ENCODE peak calls at places on chromosomes 4 and X, in five cellular contexts. One of them, this sample, is unnamed.

GRCh38 chr4:151150821-151151580 is 51.6 kb downstream of the RPS3A start:
- DNase-seq in GM12878: no peak
- DNase-seq in K562: no peak
- DNase-seq in SK-N-SH: no peak
- DNase-seq in HepG2: no peak
- DNase-seq in this sample: no peak

GRCh38 chrX:68823413-68824151 is 5.2 kb upstream of the EFNB1 start:
- DNase-seq in GM12878: no peak
- DNase-seq in K562: no peak
- DNase-seq in HepG2: no peak
- DNase-seq in SK-N-SH: no peak
- DNase-seq in this sample: no peak

GRCh38 chrX:93932471-93933220 is 258.6 kb downstream of the FAM133A start:
- DNase-seq in HepG2: no peak
- DNase-seq in K562: no peak
- DNase-seq in SK-N-SH: no peak
- DNase-seq in GM12878: no peak
- DNase-seq in this sample: no peak

GRCh38 chr4:180650273-180650672 is 1592.9 kb upstream of the TENM3 start:
- DNase-seq in SK-N-SH: no peak
- DNase-seq in HepG2: no peak
- DNase-seq in GM12878: no peak
- DNase-seq in K562: no peak
- DNase-seq in this sample: no peak

GRCh38 chrX:66110112-66110511 is 53.9 kb upstream of the HEPH start:
- DNase-seq in HepG2: no peak
- DNase-seq in GM12878: no peak
- DNase-seq in SK-N-SH: peak
- DNase-seq in K562: peak
- DNase-seq in this sample: peak

GRCh38 chrX:149759824-149760223 is 14.0 kb upstream of the HSFX1 start:
- DNase-seq in SK-N-SH: no peak
- DNase-seq in HepG2: no peak
- DNase-seq in GM12878: no peak
- DNase-seq in K562: no peak
- DNase-seq in this sample: no peak

GRCh38 chrX:139156356-139156755 is 374.2 kb upstream of the F9 start:
- DNase-seq in HepG2: no peak
- DNase-seq in GM12878: no peak
- DNase-seq in K562: no peak
- DNase-seq in SK-N-SH: no peak
- DNase-seq in this sample: no peak

GRCh38 chr4:170323623-170324022 is 233.9 kb upstream of the AADAT start:
- DNase-seq in GM12878: no peak
- DNase-seq in SK-N-SH: no peak
- DNase-seq in HepG2: no peak
- DNase-seq in K562: no peak
- DNase-seq in this sample: no peak

GRCh38 chr4:143586080-143586479 is 72.6 kb downstream of the SMARCA5 start:
- DNase-seq in GM12878: no peak
- DNase-seq in SK-N-SH: no peak
- DNase-seq in K562: no peak
- DNase-seq in HepG2: no peak
- DNase-seq in this sample: no peak

GRCh38 chrX:14832151-14832550 is 40.7 kb downstream of the FANCB start:
- DNase-seq in K562: no peak
- DNase-seq in HepG2: no peak
- DNase-seq in SK-N-SH: no peak
- DNase-seq in GM12878: no peak
- DNase-seq in this sample: no peak

GRCh38 chr4:84583871-84584373 is 995 bp downstream of the CDS1 start:
- DNase-seq in SK-N-SH: peak
- DNase-seq in K562: peak
- DNase-seq in HepG2: no peak
- DNase-seq in GM12878: no peak
- DNase-seq in this sample: no peak

GRCh38 chr4:45621926-45622325 is 501.9 kb downstream of the GABRG1 start:
- DNase-seq in HepG2: no peak
- DNase-seq in GM12878: no peak
- DNase-seq in K562: no peak
- DNase-seq in SK-N-SH: no peak
- DNase-seq in this sample: no peak

GRCh38 chrX:109826954-109827708 is 94.1 kb upstream of the ACSL4 start:
- DNase-seq in GM12878: no peak
- DNase-seq in HepG2: peak
- DNase-seq in K562: no peak
- DNase-seq in SK-N-SH: no peak
- DNase-seq in this sample: no peak

GRCh38 chr4:151139814-151140213 is 40.4 kb downstream of the RPS3A start:
- DNase-seq in HepG2: no peak
- DNase-seq in K562: no peak
- DNase-seq in SK-N-SH: no peak
- DNase-seq in GM12878: no peak
- DNase-seq in this sample: no peak

DNA sequence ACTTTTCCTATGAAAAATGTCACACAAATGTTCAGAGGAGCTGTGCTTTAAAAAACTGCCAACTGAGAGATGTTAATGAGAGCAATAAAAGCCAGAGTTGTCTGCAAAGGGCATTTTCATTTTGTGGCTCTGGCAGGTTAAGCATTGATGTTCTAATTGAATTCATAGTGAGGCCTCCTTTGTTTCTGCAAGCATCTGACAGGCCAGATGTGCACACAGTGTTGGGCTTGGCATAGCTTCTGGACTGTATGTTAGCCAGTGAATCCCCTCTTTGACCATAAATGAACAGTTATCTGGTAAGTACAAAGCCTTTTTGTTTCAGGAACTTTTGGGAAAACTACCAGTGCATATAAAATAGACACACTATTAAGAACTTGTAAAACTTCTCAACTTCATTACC is 81.9 kb downstream of the JADE3 start:
- DNase-seq in SK-N-SH: peak
- DNase-seq in GM12878: no peak
- DNase-seq in HepG2: no peak
- DNase-seq in K562: no peak
- DNase-seq in this sample: no peak
- TF ChIP-seq ZBTB33 in SK-N-SH: no peak
- TF ChIP-seq ZBTB33 in GM12878: no peak
- TF ChIP-seq ZBTB33 in HepG2: no peak
- TF ChIP-seq ZBTB33 in K562: no peak
- TF ChIP-seq ZBTB33 in this sample: no peak

GRCh38 chrX:7515681-7516413 is 327.1 kb upstream of the VCX start:
- DNase-seq in GM12878: no peak
- DNase-seq in K562: no peak
- DNase-seq in HepG2: no peak
- DNase-seq in SK-N-SH: no peak
- DNase-seq in this sample: no peak
- TF ChIP-seq ZBTB33 in GM12878: no peak
- TF ChIP-seq ZBTB33 in K562: no peak
- TF ChIP-seq ZBTB33 in HepG2: no peak
- TF ChIP-seq ZBTB33 in SK-N-SH: no peak
- TF ChIP-seq ZBTB33 in this sample: no peak

DNA sequence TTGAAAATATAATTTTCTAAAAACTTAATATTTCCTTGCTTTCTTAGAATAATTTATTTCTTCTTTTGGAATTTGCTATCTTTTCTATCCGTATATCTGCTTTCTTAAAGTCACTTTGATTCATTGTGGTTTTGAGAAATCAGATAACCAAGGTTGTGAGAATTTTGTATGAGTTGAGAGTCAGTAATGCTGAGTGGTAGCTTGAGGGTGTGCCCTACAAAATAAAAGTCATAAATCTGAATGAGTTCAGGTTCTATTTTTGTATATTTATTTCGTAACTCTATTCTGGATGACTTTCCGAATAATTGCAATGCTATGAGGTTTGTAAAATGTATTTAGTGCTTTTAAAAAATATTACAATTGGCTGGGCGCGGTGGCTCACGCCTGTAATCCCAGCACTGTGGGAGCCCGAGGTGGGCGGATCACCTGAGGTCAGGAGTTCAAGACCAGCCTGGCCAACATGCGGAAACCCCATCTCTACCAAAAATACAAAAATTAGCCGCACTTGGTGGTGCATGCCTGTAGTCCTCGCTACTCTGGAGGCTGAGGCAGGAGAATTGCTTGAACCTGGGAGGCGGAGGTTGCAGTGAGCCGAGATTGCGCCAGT is 8.9 kb downstream of the COPS4 start:
- DNase-seq in SK-N-SH: no peak
- DNase-seq in GM12878: no peak
- DNase-seq in HepG2: no peak
- DNase-seq in K562: no peak
- DNase-seq in this sample: no peak
- TF ChIP-seq ZBTB33 in SK-N-SH: no peak
- TF ChIP-seq ZBTB33 in GM12878: no peak
- TF ChIP-seq ZBTB33 in HepG2: no peak
- TF ChIP-seq ZBTB33 in K562: no peak
- TF ChIP-seq ZBTB33 in this sample: no peak

GRCh38 chr4:181685461-181685860 is 557.7 kb upstream of the TENM3 start:
- DNase-seq in GM12878: no peak
- DNase-seq in SK-N-SH: no peak
- DNase-seq in HepG2: no peak
- DNase-seq in K562: no peak
- DNase-seq in this sample: no peak
- TF ChIP-seq ZBTB33 in GM12878: no peak
- TF ChIP-seq ZBTB33 in SK-N-SH: no peak
- TF ChIP-seq ZBTB33 in HepG2: no peak
- TF ChIP-seq ZBTB33 in K562: no peak
- TF ChIP-seq ZBTB33 in this sample: no peak

GRCh38 chrX:48498374-48498809 is 10.4 kb upstream of the PORCN start:
- DNase-seq in GM12878: no peak
- DNase-seq in HepG2: no peak
- DNase-seq in K562: no peak
- DNase-seq in SK-N-SH: no peak
- DNase-seq in this sample: no peak
- TF ChIP-seq ZBTB33 in GM12878: no peak
- TF ChIP-seq ZBTB33 in HepG2: no peak
- TF ChIP-seq ZBTB33 in K562: no peak
- TF ChIP-seq ZBTB33 in SK-N-SH: no peak
- TF ChIP-seq ZBTB33 in this sample: no peak

DNA sequence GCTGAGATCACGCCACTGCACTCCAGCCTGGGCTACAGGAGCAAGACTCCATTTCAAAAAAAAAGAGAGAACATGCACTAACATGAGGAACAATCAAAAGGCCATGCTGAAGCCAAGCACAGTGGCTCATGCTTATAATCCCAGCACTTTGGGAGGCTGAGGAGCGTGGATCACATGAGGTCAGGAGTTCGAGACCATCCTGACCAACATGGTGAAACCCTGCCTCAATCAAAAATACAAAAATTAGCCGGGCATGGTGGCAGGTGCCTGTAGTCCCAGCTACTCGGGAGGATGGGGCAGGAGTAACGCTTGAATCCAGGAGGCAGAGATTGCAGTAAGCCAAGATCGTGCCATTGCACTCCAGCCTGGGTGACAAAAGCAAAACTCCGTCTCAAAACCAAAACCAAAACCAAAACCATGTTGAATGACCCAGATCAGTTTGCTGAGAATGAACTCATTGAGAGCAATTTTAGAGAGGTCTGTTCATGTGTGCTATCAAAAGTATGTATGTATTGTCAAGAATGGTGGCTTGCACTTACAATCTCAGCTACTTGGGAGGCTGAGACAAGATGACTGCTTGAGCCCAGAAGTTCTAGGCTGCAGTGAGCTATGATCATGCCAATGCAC is 44.8 kb downstream of the PDS5A start:
- DNase-seq in K562: no peak
- DNase-seq in HepG2: no peak
- DNase-seq in SK-N-SH: no peak
- DNase-seq in GM12878: no peak
- DNase-seq in this sample: no peak
- TF ChIP-seq ZBTB33 in K562: no peak
- TF ChIP-seq ZBTB33 in HepG2: no peak
- TF ChIP-seq ZBTB33 in SK-N-SH: no peak
- TF ChIP-seq ZBTB33 in GM12878: no peak
- TF ChIP-seq ZBTB33 in this sample: no peak

GRCh38 chr4:139958738-139959096 is 195.3 kb downstream of the MAML3 start:
- DNase-seq in GM12878: no peak
- DNase-seq in SK-N-SH: no peak
- DNase-seq in HepG2: no peak
- DNase-seq in K562: no peak
- DNase-seq in this sample: no peak
- TF ChIP-seq ZBTB33 in GM12878: no peak
- TF ChIP-seq ZBTB33 in SK-N-SH: no peak
- TF ChIP-seq ZBTB33 in HepG2: no peak
- TF ChIP-seq ZBTB33 in K562: no peak
- TF ChIP-seq ZBTB33 in this sample: no peak

GRCh38 chrX:47151428-47151827 is 6.4 kb downstream of the RBM10 start:
- DNase-seq in GM12878: no peak
- DNase-seq in HepG2: no peak
- DNase-seq in K562: no peak
- DNase-seq in SK-N-SH: no peak
- DNase-seq in this sample: no peak

GRCh38 chrX:47146936-47147859 is 2.2 kb downstream of the RBM10 start:
- DNase-seq in GM12878: no peak
- DNase-seq in K562: no peak
- DNase-seq in HepG2: no peak
- DNase-seq in SK-N-SH: no peak
- DNase-seq in this sample: no peak

GRCh38 chrX:47145408-47146120 is 543 bp downstream of the RBM10 start:
- DNase-seq in SK-N-SH: peak
- DNase-seq in GM12878: no peak
- DNase-seq in HepG2: no peak
- DNase-seq in K562: peak
- DNase-seq in this sample: no peak

GRCh38 chrX:47146121-47146935 is 1.3 kb downstream of the RBM10 start:
- DNase-seq in HepG2: no peak
- DNase-seq in SK-N-SH: no peak
- DNase-seq in K562: no peak
- DNase-seq in GM12878: no peak
- DNase-seq in this sample: no peak

DNA sequence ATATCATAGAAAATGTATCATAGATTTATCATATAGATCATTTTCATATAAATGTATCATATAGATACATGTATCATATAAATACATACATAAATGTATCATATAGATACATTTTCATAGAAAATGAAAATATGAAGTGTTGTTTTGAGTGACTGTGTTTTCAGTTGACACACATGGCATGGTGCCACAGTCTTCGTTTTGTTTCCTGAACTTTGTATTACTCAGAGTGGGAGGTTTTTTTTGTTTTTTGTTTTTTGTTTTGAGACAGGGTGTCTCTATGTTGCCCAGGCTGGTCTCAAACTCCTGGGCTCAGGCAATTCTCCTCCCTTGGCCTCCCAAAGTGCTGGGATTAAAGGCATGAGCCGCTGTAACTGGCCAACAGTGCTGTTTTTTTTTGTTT is 3.9 kb downstream of the RBM10 start:
- DNase-seq in HepG2: no peak
- DNase-seq in K562: no peak
- DNase-seq in GM12878: no peak
- DNase-seq in SK-N-SH: no peak
- DNase-seq in this sample: no peak
- TF ChIP-seq ZBTB33 in HepG2: no peak
- TF ChIP-seq ZBTB33 in K562: no peak
- TF ChIP-seq ZBTB33 in GM12878: no peak
- TF ChIP-seq ZBTB33 in SK-N-SH: no peak
- TF ChIP-seq ZBTB33 in this sample: no peak